ENCODE peak calls at places on chromosomes 6 and 20, in ten cellular contexts. One of them, this sample, is unnamed.

GRCh38 chr6:41527721-41528408 is 18.3 kb upstream of the FOXP4 start:
- DNase-seq in sigmoid colon: no peak
- DNase-seq in suprapubic skin: no peak
- DNase-seq in adrenal gland: no peak
- DNase-seq in A549: no peak
- DNase-seq in IMR-90: peak
- DNase-seq in right lobe of liver: no peak
- DNase-seq in tibial nerve: no peak
- DNase-seq in prostate gland: no peak
- DNase-seq in uterus: no peak
- DNase-seq in this sample: no peak

GRCh38 chr6:54135665-54136370 is 24.6 kb downstream of the MLIP start:
- DNase-seq in adrenal gland: no peak
- DNase-seq in tibial nerve: no peak
- DNase-seq in A549: no peak
- DNase-seq in right lobe of liver: peak
- DNase-seq in sigmoid colon: no peak
- DNase-seq in suprapubic skin: no peak
- DNase-seq in IMR-90: peak
- DNase-seq in uterus: no peak
- DNase-seq in prostate gland: no peak
- DNase-seq in this sample: no peak

GRCh38 chr6:155221086-155221485 is 42.7 kb upstream of the CLDN20 start:
- DNase-seq in suprapubic skin: no peak
- DNase-seq in adrenal gland: no peak
- DNase-seq in tibial nerve: no peak
- DNase-seq in prostate gland: no peak
- DNase-seq in sigmoid colon: no peak
- DNase-seq in uterus: no peak
- DNase-seq in IMR-90: no peak
- DNase-seq in A549: no peak
- DNase-seq in right lobe of liver: no peak
- DNase-seq in this sample: no peak

GRCh38 chr20:13857304-13857703 is 72.5 kb downstream of the NDUFAF5 start:
- DNase-seq in right lobe of liver: peak
- DNase-seq in uterus: peak
- DNase-seq in sigmoid colon: no peak
- DNase-seq in adrenal gland: peak
- DNase-seq in suprapubic skin: no peak
- DNase-seq in A549: no peak
- DNase-seq in IMR-90: no peak
- DNase-seq in prostate gland: no peak
- DNase-seq in tibial nerve: no peak
- DNase-seq in this sample: no peak

GRCh38 chr20:43686820-43687219 is 19.9 kb downstream of the MYBL2 start:
- DNase-seq in suprapubic skin: no peak
- DNase-seq in IMR-90: no peak
- DNase-seq in adrenal gland: no peak
- DNase-seq in uterus: no peak
- DNase-seq in tibial nerve: no peak
- DNase-seq in right lobe of liver: no peak
- DNase-seq in A549: no peak
- DNase-seq in prostate gland: no peak
- DNase-seq in sigmoid colon: no peak
- DNase-seq in this sample: no peak

GRCh38 chr6:22250486-22250885 is 46.4 kb downstream of the PRL start:
- DNase-seq in right lobe of liver: no peak
- DNase-seq in IMR-90: no peak
- DNase-seq in A549: no peak
- DNase-seq in prostate gland: no peak
- DNase-seq in tibial nerve: no peak
- DNase-seq in sigmoid colon: no peak
- DNase-seq in adrenal gland: no peak
- DNase-seq in suprapubic skin: no peak
- DNase-seq in uterus: no peak
- DNase-seq in this sample: no peak

GRCh38 chr6:33787954-33788693 is 806 bp downstream of the LEMD2 start:
- DNase-seq in sigmoid colon: peak
- DNase-seq in suprapubic skin: peak
- DNase-seq in IMR-90: peak
- DNase-seq in prostate gland: peak
- DNase-seq in uterus: peak
- DNase-seq in right lobe of liver: peak
- DNase-seq in A549: peak
- DNase-seq in tibial nerve: peak
- DNase-seq in adrenal gland: peak
- DNase-seq in this sample: peak

GRCh38 chr6:97669191-97669651 is 386.2 kb upstream of the MMS22L start:
- DNase-seq in uterus: no peak
- DNase-seq in prostate gland: no peak
- DNase-seq in right lobe of liver: no peak
- DNase-seq in IMR-90: peak
- DNase-seq in adrenal gland: peak
- DNase-seq in sigmoid colon: no peak
- DNase-seq in tibial nerve: no peak
- DNase-seq in suprapubic skin: no peak
- DNase-seq in A549: no peak
- DNase-seq in this sample: peak

GRCh38 chr6:77015350-77015749 is 447.9 kb downstream of the HTR1B start:
- DNase-seq in prostate gland: no peak
- DNase-seq in sigmoid colon: no peak
- DNase-seq in A549: no peak
- DNase-seq in right lobe of liver: no peak
- DNase-seq in uterus: no peak
- DNase-seq in IMR-90: peak
- DNase-seq in suprapubic skin: no peak
- DNase-seq in tibial nerve: no peak
- DNase-seq in adrenal gland: no peak
- DNase-seq in this sample: no peak

GRCh38 chr20:62276448-62276847 is 26.3 kb upstream of the ADRM1 start:
- DNase-seq in adrenal gland: no peak
- DNase-seq in prostate gland: no peak
- DNase-seq in suprapubic skin: no peak
- DNase-seq in right lobe of liver: no peak
- DNase-seq in tibial nerve: no peak
- DNase-seq in sigmoid colon: no peak
- DNase-seq in A549: no peak
- DNase-seq in uterus: no peak
- DNase-seq in IMR-90: no peak
- DNase-seq in this sample: no peak

GRCh38 chr6:904994-905393 is 212.1 kb upstream of the EXOC2 start:
- DNase-seq in A549: no peak
- DNase-seq in tibial nerve: no peak
- DNase-seq in suprapubic skin: no peak
- DNase-seq in adrenal gland: no peak
- DNase-seq in prostate gland: no peak
- DNase-seq in sigmoid colon: no peak
- DNase-seq in uterus: no peak
- DNase-seq in IMR-90: no peak
- DNase-seq in right lobe of liver: no peak
- DNase-seq in this sample: no peak
- H3K27ac ChIP-seq in A549: no peak
- H3K27ac ChIP-seq in tibial nerve: no peak
- H3K27ac ChIP-seq in suprapubic skin: no peak
- H3K27ac ChIP-seq in adrenal gland: no peak
- H3K27ac ChIP-seq in prostate gland: no peak
- H3K27ac ChIP-seq in sigmoid colon: no peak
- H3K27ac ChIP-seq in uterus: no peak
- H3K27ac ChIP-seq in IMR-90: no peak
- H3K27ac ChIP-seq in right lobe of liver: no peak
- H3K27ac ChIP-seq in this sample: no peak

GRCh38 chr6:30883476-30883742 is 910 bp upstream of the DDR1 start:
- DNase-seq in uterus: no peak
- DNase-seq in tibial nerve: no peak
- DNase-seq in sigmoid colon: no peak
- DNase-seq in right lobe of liver: no peak
- DNase-seq in A549: no peak
- DNase-seq in suprapubic skin: no peak
- DNase-seq in adrenal gland: no peak
- DNase-seq in prostate gland: no peak
- DNase-seq in IMR-90: no peak
- DNase-seq in this sample: no peak

GRCh38 chr6:30885999-30886896 is 1.9 kb downstream of the DDR1 start:
- DNase-seq in tibial nerve: no peak
- DNase-seq in sigmoid colon: peak
- DNase-seq in IMR-90: peak
- DNase-seq in A549: peak
- DNase-seq in uterus: peak
- DNase-seq in suprapubic skin: peak
- DNase-seq in prostate gland: peak
- DNase-seq in right lobe of liver: no peak
- DNase-seq in adrenal gland: peak
- DNase-seq in this sample: peak

GRCh38 chr6:30885481-30885998 is 1.2 kb downstream of the DDR1 start:
- DNase-seq in IMR-90: peak
- DNase-seq in prostate gland: peak
- DNase-seq in A549: peak
- DNase-seq in suprapubic skin: no peak
- DNase-seq in tibial nerve: no peak
- DNase-seq in right lobe of liver: no peak
- DNase-seq in sigmoid colon: no peak
- DNase-seq in uterus: no peak
- DNase-seq in adrenal gland: no peak
- DNase-seq in this sample: peak

GRCh38 chr6:30883743-30884520 is at the start of gene DDR1:
- DNase-seq in prostate gland: peak
- DNase-seq in tibial nerve: no peak
- DNase-seq in right lobe of liver: peak
- DNase-seq in A549: peak
- DNase-seq in IMR-90: peak
- DNase-seq in uterus: peak
- DNase-seq in sigmoid colon: peak
- DNase-seq in adrenal gland: peak
- DNase-seq in suprapubic skin: peak
- DNase-seq in this sample: peak

DNA sequence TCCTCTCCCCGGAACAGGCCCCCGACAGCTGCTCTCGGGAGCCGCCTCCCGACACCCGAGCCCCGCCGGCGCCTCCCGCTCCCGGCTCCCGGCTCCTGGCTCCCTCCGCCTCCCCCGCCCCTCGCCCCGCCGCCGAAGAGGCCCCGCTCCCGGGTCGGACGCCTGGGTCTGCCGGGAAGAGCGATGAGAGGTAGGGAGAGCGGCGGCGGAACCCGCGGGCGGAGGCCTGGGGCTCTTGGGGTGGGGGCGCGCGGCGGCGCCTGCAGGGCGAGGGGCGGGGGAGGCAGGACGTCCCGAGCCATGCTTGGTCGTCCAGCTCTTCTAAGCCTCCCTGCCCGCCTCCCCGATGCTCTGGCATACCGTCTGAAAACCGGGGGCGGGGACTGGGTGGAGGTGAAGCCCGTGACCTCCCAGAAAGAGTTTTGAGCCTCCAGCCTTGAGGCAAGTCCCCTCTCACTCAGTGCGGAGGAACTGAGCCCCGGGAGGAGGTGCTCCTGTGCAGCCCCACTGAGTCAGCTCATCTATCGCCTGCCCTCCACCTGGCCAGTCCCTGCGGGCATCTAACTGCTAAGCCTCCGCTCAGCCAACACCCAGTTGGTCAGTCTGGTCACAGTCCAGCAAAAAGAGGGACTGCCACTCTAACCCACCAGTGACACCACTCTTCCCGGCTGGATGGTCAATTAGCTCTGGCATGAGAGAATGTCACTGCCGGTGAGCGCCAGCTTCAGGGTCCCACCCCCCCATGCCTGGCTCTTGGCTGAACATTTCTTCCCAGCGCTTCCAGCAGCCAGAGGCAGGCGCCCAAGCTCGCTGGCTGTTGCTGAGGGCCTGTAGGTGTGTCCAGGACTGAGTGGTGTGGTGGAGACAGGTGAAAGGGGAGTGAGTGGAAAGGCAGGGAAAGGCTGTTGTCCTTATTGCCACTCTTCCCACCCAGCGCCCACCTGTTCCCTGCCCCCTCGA is 482 bp downstream of the DDR1 start:
- DNase-seq in IMR-90: peak
- DNase-seq in uterus: peak
- DNase-seq in adrenal gland: peak
- DNase-seq in right lobe of liver: no peak
- DNase-seq in A549: peak
- DNase-seq in suprapubic skin: no peak
- DNase-seq in tibial nerve: no peak
- DNase-seq in prostate gland: no peak
- DNase-seq in sigmoid colon: peak
- DNase-seq in this sample: peak
- TF ChIP-seq POLR2A in IMR-90: no peak
- TF ChIP-seq POLR2A in uterus: no peak
- TF ChIP-seq POLR2A in adrenal gland: peak
- TF ChIP-seq POLR2A in right lobe of liver: no peak
- TF ChIP-seq POLR2A in A549: no peak
- TF ChIP-seq POLR2A in suprapubic skin: no peak
- TF ChIP-seq POLR2A in tibial nerve: no peak
- TF ChIP-seq POLR2A in prostate gland: peak
- TF ChIP-seq POLR2A in sigmoid colon: no peak
- TF ChIP-seq POLR2A in this sample: no peak

DNA sequence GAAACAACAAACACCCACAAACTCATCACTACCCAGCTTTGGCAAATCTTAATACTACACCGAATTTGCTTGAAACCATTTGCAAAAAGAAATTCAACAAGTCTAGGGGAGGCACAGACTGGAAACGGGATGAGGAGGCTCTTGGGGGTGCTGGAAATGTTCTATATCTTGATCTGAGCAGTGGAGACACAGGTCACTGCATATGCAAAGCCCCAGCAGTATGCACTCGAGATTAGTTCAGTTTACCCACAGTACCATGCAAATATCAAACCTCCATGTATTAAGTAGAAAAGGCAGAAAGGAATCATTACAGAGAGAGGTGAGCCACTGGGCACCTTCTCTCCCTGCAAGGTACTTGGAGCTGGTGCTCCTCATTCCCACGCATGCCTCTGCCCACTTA is 75.9 kb downstream of the PREX1 start:
- DNase-seq in A549: no peak
- DNase-seq in IMR-90: no peak
- DNase-seq in sigmoid colon: no peak
- DNase-seq in right lobe of liver: no peak
- DNase-seq in suprapubic skin: no peak
- DNase-seq in tibial nerve: no peak
- DNase-seq in prostate gland: no peak
- DNase-seq in uterus: no peak
- DNase-seq in adrenal gland: no peak
- DNase-seq in this sample: no peak
- H3K27ac ChIP-seq in A549: no peak
- H3K27ac ChIP-seq in IMR-90: no peak
- H3K27ac ChIP-seq in sigmoid colon: no peak
- H3K27ac ChIP-seq in right lobe of liver: no peak
- H3K27ac ChIP-seq in suprapubic skin: no peak
- H3K27ac ChIP-seq in tibial nerve: no peak
- H3K27ac ChIP-seq in prostate gland: no peak
- H3K27ac ChIP-seq in uterus: no peak
- H3K27ac ChIP-seq in adrenal gland: no peak
- H3K27ac ChIP-seq in this sample: peak

DNA sequence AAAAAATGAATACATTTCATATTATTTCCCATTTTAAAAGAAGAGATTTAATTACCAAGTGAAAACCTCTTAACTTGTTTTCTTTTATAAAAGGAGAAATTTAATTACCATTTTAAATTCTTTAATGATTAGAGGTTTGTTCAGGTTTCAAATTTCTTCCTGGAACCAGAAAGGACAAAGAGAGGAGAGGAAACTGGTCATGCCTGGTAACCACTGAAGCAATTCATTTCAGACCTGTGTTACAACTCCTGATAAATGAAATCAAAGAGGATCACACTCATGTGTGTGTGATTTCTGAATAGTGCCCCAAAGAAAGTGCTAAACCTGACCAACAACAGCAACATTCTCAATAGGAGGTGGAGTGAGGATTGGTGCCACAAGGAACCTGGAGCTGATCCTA is 12.6 kb upstream of the SLPI start:
- DNase-seq in A549: no peak
- DNase-seq in uterus: no peak
- DNase-seq in right lobe of liver: no peak
- DNase-seq in sigmoid colon: no peak
- DNase-seq in IMR-90: no peak
- DNase-seq in suprapubic skin: no peak
- DNase-seq in prostate gland: no peak
- DNase-seq in adrenal gland: no peak
- DNase-seq in tibial nerve: no peak
- DNase-seq in this sample: no peak
- TF ChIP-seq POLR2A in A549: no peak
- TF ChIP-seq POLR2A in uterus: no peak
- TF ChIP-seq POLR2A in right lobe of liver: no peak
- TF ChIP-seq POLR2A in sigmoid colon: no peak
- TF ChIP-seq POLR2A in IMR-90: no peak
- TF ChIP-seq POLR2A in suprapubic skin: no peak
- TF ChIP-seq POLR2A in prostate gland: no peak
- TF ChIP-seq POLR2A in adrenal gland: no peak
- TF ChIP-seq POLR2A in tibial nerve: no peak
- TF ChIP-seq POLR2A in this sample: no peak

This sample was measured in spleen.